ENCODE peak calls at places on chromosomes 2 and 18, in seven cellular contexts. One of them, this sample, is unnamed.

GRCh38 chr18:3485153-3486149 is 35.5 kb downstream of the TGIF1 start:
- DNase-seq in trophoblast cell: no peak
- DNase-seq in IMR-90: no peak
- DNase-seq in H1: no peak
- DNase-seq in H9: no peak
- DNase-seq in neuronal stem cell: no peak
- DNase-seq in mesenchymal stem cell: no peak
- DNase-seq in this sample: no peak

GRCh38 chr2:184558713-184559464 is 39.4 kb upstream of the ZNF804A start:
- DNase-seq in mesenchymal stem cell: no peak
- DNase-seq in H1: no peak
- DNase-seq in IMR-90: no peak
- DNase-seq in trophoblast cell: no peak
- DNase-seq in neuronal stem cell: no peak
- DNase-seq in H9: no peak
- DNase-seq in this sample: no peak

GRCh38 chr2:118675531-118675930 is 171.9 kb downstream of the EN1 start:
- DNase-seq in H9: no peak
- DNase-seq in H1: no peak
- DNase-seq in IMR-90: no peak
- DNase-seq in neuronal stem cell: no peak
- DNase-seq in mesenchymal stem cell: no peak
- DNase-seq in trophoblast cell: no peak
- DNase-seq in this sample: no peak

GRCh38 chr2:64698068-64698645 is 44.4 kb upstream of the SERTAD2 start:
- DNase-seq in IMR-90: no peak
- DNase-seq in H9: no peak
- DNase-seq in mesenchymal stem cell: no peak
- DNase-seq in trophoblast cell: peak; percentile 17
- DNase-seq in H1: no peak
- DNase-seq in neuronal stem cell: no peak
- DNase-seq in this sample: no peak

GRCh38 chr2:23699526-23699925 is 227.4 kb downstream of the ATAD2B start:
- DNase-seq in H1: no peak
- DNase-seq in neuronal stem cell: no peak
- DNase-seq in trophoblast cell: no peak
- DNase-seq in mesenchymal stem cell: no peak
- DNase-seq in IMR-90: no peak
- DNase-seq in H9: no peak
- DNase-seq in this sample: no peak

GRCh38 chr2:8583400-8584173 is 98.3 kb upstream of the ID2 start:
- DNase-seq in IMR-90: peak; percentile 19
- DNase-seq in H1: peak; percentile 94
- DNase-seq in H9: peak; percentile 99
- DNase-seq in mesenchymal stem cell: peak; percentile 83
- DNase-seq in neuronal stem cell: peak; percentile 40
- DNase-seq in trophoblast cell: peak; percentile 97
- DNase-seq in this sample: peak; percentile 99

GRCh38 chr2:19312949-19313348 is 45.5 kb downstream of the OSR1 start:
- DNase-seq in H1: no peak
- DNase-seq in mesenchymal stem cell: peak; percentile 59
- DNase-seq in neuronal stem cell: no peak
- DNase-seq in H9: no peak
- DNase-seq in trophoblast cell: peak; percentile 65
- DNase-seq in IMR-90: peak; percentile 56
- DNase-seq in this sample: peak; percentile 42

GRCh38 chr2:51013060-51013746 is 18.7 kb downstream of the NRXN1 start:
- DNase-seq in trophoblast cell: no peak
- DNase-seq in mesenchymal stem cell: no peak
- DNase-seq in neuronal stem cell: peak; percentile 8
- DNase-seq in H9: peak; percentile 75
- DNase-seq in IMR-90: peak; percentile 12
- DNase-seq in H1: no peak
- DNase-seq in this sample: peak; percentile 70

GRCh38 chr2:165772183-165772582 is 21.9 kb downstream of the GALNT3 start:
- DNase-seq in trophoblast cell: no peak
- DNase-seq in H1: no peak
- DNase-seq in neuronal stem cell: no peak
- DNase-seq in mesenchymal stem cell: no peak
- DNase-seq in IMR-90: no peak
- DNase-seq in H9: no peak
- DNase-seq in this sample: no peak

GRCh38 chr2:10448208-10448645 is at the start of gene ODC1:
- DNase-seq in IMR-90: peak; percentile 90
- DNase-seq in trophoblast cell: no peak
- DNase-seq in H9: peak; percentile 83
- DNase-seq in mesenchymal stem cell: peak; percentile 92
- DNase-seq in neuronal stem cell: peak; percentile 92
- DNase-seq in H1: no peak
- DNase-seq in this sample: peak; percentile 96

GRCh38 chr2:84389794-84390193 is 69.3 kb downstream of the SUCLG1 start:
- DNase-seq in IMR-90: no peak
- DNase-seq in mesenchymal stem cell: no peak
- DNase-seq in H1: no peak
- DNase-seq in H9: no peak
- DNase-seq in trophoblast cell: no peak
- DNase-seq in neuronal stem cell: no peak
- DNase-seq in this sample: no peak

GRCh38 chr2:178704876-178705275 is 102.3 kb downstream of the TTN start:
- DNase-seq in H1: no peak
- DNase-seq in IMR-90: no peak
- DNase-seq in trophoblast cell: no peak
- DNase-seq in mesenchymal stem cell: no peak
- DNase-seq in neuronal stem cell: no peak
- DNase-seq in H9: no peak
- DNase-seq in this sample: no peak

GRCh38 chr2:230416061-230416721 is at the start of gene SP100:
- DNase-seq in H1: no peak
- DNase-seq in neuronal stem cell: no peak
- DNase-seq in trophoblast cell: peak; percentile 81
- DNase-seq in mesenchymal stem cell: peak; percentile 92
- DNase-seq in H9: no peak
- DNase-seq in IMR-90: peak; percentile 83
- DNase-seq in this sample: peak; percentile 21

GRCh38 chr2:230418341-230419016 is 2.5 kb downstream of the SP100 start:
- DNase-seq in H1: no peak
- DNase-seq in neuronal stem cell: no peak
- DNase-seq in trophoblast cell: no peak
- DNase-seq in IMR-90: peak; percentile 77
- DNase-seq in H9: no peak
- DNase-seq in mesenchymal stem cell: peak; percentile 68
- DNase-seq in this sample: no peak

GRCh38 chr2:230413465-230413864 is 2.5 kb upstream of the SP100 start:
- DNase-seq in H1: no peak
- DNase-seq in trophoblast cell: no peak
- DNase-seq in mesenchymal stem cell: no peak
- DNase-seq in IMR-90: no peak
- DNase-seq in neuronal stem cell: no peak
- DNase-seq in H9: no peak
- DNase-seq in this sample: no peak

GRCh38 chr2:230414302-230414701 is 1.7 kb upstream of the SP100 start:
- DNase-seq in trophoblast cell: no peak
- DNase-seq in mesenchymal stem cell: no peak
- DNase-seq in IMR-90: no peak
- DNase-seq in neuronal stem cell: no peak
- DNase-seq in H9: no peak
- DNase-seq in H1: no peak
- DNase-seq in this sample: no peak

GRCh38 chr2:230417436-230417835 is 1.4 kb downstream of the SP100 start:
- DNase-seq in mesenchymal stem cell: no peak
- DNase-seq in neuronal stem cell: no peak
- DNase-seq in H1: no peak
- DNase-seq in IMR-90: no peak
- DNase-seq in trophoblast cell: no peak
- DNase-seq in H9: no peak
- DNase-seq in this sample: no peak
- H3K23ac ChIP-seq in mesenchymal stem cell: no peak overlapping the region
- H3K23ac ChIP-seq in neuronal stem cell: no peak overlapping the region
- H3K23ac ChIP-seq in H1: no peak overlapping the region
- H3K23ac ChIP-seq in IMR-90: no peak overlapping the region
- H3K23ac ChIP-seq in trophoblast cell: no peak overlapping the region
- H3K23ac ChIP-seq in H9: no peak overlapping the region
- H3K23ac ChIP-seq in this sample: no peak overlapping the region

DNA sequence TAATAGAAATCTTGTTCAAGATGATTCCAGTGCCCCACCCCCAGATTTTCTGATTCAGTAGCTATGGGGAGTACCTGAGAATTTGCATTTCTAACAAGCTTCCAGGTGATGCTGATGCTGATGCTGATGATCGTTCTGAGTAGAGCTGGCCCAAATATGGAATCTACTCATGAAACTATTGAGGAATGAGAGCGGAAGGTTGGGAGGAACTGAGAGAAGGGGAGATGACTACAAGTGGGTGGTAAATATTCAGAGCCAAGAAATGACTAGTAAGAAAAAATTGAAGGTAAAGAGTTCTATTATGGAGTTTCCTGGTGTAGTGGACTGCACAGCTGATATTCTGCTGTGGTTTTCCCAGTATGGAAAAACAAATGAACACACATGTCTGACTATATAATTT is 235.4 kb upstream of the FN1 start:
- DNase-seq in neuronal stem cell: no peak
- DNase-seq in mesenchymal stem cell: no peak
- DNase-seq in H9: no peak
- DNase-seq in H1: no peak
- DNase-seq in trophoblast cell: no peak
- DNase-seq in IMR-90: no peak
- DNase-seq in this sample: no peak
- H2AK5ac ChIP-seq in neuronal stem cell: no peak overlapping the region
- H2AK5ac ChIP-seq in mesenchymal stem cell: no peak overlapping the region
- H2AK5ac ChIP-seq in H9: no peak overlapping the region
- H2AK5ac ChIP-seq in H1: no peak overlapping the region
- H2AK5ac ChIP-seq in trophoblast cell: no peak overlapping the region
- H2AK5ac ChIP-seq in IMR-90: no peak overlapping the region
- H2AK5ac ChIP-seq in this sample: no peak overlapping the region

DNA sequence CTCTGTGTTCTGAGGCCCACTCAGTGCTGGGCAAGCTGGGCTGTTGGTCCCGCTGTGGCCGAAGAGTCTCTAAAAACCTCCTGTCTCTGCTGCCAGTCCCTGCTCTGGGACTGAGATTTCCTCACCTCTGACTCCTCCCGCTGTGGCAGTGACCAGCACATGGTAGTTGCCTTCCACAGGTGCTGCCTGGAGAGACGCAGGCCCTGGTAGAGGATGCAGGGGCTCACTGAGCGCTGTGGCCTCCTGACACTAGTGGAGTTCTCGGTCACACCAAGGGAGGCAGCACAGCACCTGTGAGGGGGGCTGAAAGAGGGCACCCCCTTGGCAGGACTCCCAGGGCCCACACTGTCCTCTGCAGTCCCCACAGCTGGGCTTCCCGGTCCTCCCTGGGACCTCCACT is 3.8 kb upstream of the ASB1 start:
- DNase-seq in neuronal stem cell: no peak
- DNase-seq in H1: no peak
- DNase-seq in mesenchymal stem cell: no peak
- DNase-seq in trophoblast cell: no peak
- DNase-seq in IMR-90: no peak
- DNase-seq in H9: no peak
- DNase-seq in this sample: no peak
- H3K23ac ChIP-seq in neuronal stem cell: no peak overlapping the region
- H3K23ac ChIP-seq in H1: no peak overlapping the region
- H3K23ac ChIP-seq in mesenchymal stem cell: no peak overlapping the region
- H3K23ac ChIP-seq in trophoblast cell: no peak overlapping the region
- H3K23ac ChIP-seq in IMR-90: no peak overlapping the region
- H3K23ac ChIP-seq in H9: no peak overlapping the region
- H3K23ac ChIP-seq in this sample: no peak overlapping the region

DNA sequence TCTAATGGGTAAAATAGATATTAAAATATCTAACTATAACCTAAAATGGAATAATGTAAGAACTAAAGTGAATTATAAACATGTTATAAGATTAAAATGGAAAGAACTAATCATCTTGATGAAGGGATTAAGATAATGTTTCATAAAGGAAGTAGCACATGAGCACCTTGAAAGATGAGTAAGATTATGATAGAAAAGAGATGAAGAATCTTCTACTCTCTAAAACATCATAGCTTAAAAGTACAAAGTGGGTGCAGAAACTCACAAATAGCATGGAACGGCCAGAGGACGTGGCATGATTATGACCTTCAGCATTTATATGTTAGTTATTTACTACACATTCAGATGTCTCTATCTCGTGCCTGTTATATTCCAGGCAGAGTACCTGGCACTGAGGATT is 76.2 kb upstream of the COL5A2 start:
- DNase-seq in IMR-90: no peak
- DNase-seq in H1: no peak
- DNase-seq in neuronal stem cell: no peak
- DNase-seq in H9: no peak
- DNase-seq in mesenchymal stem cell: no peak
- DNase-seq in trophoblast cell: no peak
- DNase-seq in this sample: no peak
- H2AK5ac ChIP-seq in IMR-90: no peak overlapping the region
- H2AK5ac ChIP-seq in H1: no peak overlapping the region
- H2AK5ac ChIP-seq in neuronal stem cell: no peak overlapping the region
- H2AK5ac ChIP-seq in H9: no peak overlapping the region
- H2AK5ac ChIP-seq in mesenchymal stem cell: no peak overlapping the region
- H2AK5ac ChIP-seq in trophoblast cell: no peak overlapping the region
- H2AK5ac ChIP-seq in this sample: no peak overlapping the region

GRCh38 chr2:2573658-2574293 is 242.7 kb upstream of the MYT1L start:
- DNase-seq in H1: no peak
- DNase-seq in trophoblast cell: no peak
- DNase-seq in H9: no peak
- DNase-seq in IMR-90: no peak
- DNase-seq in neuronal stem cell: no peak
- DNase-seq in mesenchymal stem cell: peak; percentile 1
- DNase-seq in this sample: peak; percentile 55
- H3K23ac ChIP-seq in H1: no peak overlapping the region
- H3K23ac ChIP-seq in trophoblast cell: peak overlapping the region; percentile 29
- H3K23ac ChIP-seq in H9: no peak overlapping the region
- H3K23ac ChIP-seq in IMR-90: no peak overlapping the region
- H3K23ac ChIP-seq in neuronal stem cell: no peak overlapping the region
- H3K23ac ChIP-seq in mesenchymal stem cell: no peak overlapping the region
- H3K23ac ChIP-seq in this sample: peak overlapping the region; percentile 24